ENCODE peak calls at places on chromosomes 13 and 19, in nine cellular contexts. L is HepG2, C is Panc1, S is HL-60, G is A549, P is K562, E is HCT116, I is SK-N-SH, D is GM12878. M is an unnamed sample.

GRCh38 chr19:51821921-51822716 is 27.2 kb downstream of the FPR3 start:
- DNase-seq in D (no peak), C (no peak), P (no peak), L (no peak), E (no peak), G (no peak), S (peak), I (no peak), M (no peak)

GRCh38 chr13:39023761-39024160 is 14.1 kb downstream of the PROSER1 start:
- DNase-seq in E (no peak), G (no peak), S (no peak), P (no peak), C (no peak), L (no peak), I (no peak), D (no peak), M (no peak)

GRCh38 chr19:30696514-30696913 is 324.3 kb downstream of the ZNF536 start:
- DNase-seq in I (peak), C (no peak), G (peak), L (no peak), E (no peak), D (no peak), S (no peak), P (peak), M (peak)

GRCh38 chr13:51047434-51048165 is 63.5 kb downstream of the C13orf42 start:
- DNase-seq in S (no peak), L (no peak), E (no peak), D (no peak), I (no peak), G (no peak), C (no peak), P (no peak), M (no peak)

GRCh38 chr13:34361528-34361927 is 543.6 kb downstream of the RFC3 start:
- DNase-seq in S (no peak), D (no peak), L (no peak), G (no peak), P (no peak), E (no peak), I (peak), C (no peak), M (no peak)

GRCh38 chr13:106700007-106700950 is 132.3 kb upstream of the ARGLU1 start:
- DNase-seq in D (no peak), I (no peak), G (no peak), C (no peak), S (no peak), L (no peak), P (no peak), E (no peak), M (no peak)

GRCh38 chr19:18254546-18255500 is 19.4 kb downstream of the IQCN start:
- DNase-seq in E (no peak), S (no peak), L (no peak), D (no peak), I (no peak), P (no peak), C (no peak), G (no peak), M (peak)

GRCh38 chr19:16537111-16537510 is 5.1 kb downstream of the CHERP start:
- DNase-seq in S (no peak), P (no peak), G (no peak), E (no peak), I (peak), C (no peak), L (no peak), D (no peak), M (no peak)

GRCh38 chr19:35336166-35336955 is 7.4 kb downstream of the CD22 start:
- DNase-seq in D (no peak), I (no peak), G (no peak), E (no peak), P (no peak), L (no peak), C (no peak), S (no peak), M (no peak)

GRCh38 chr19:53652476-53652875 is 20.7 kb downstream of the DPRX start:
- DNase-seq in P (no peak), I (no peak), C (no peak), S (no peak), G (no peak), E (no peak), D (no peak), L (no peak), M (no peak)

GRCh38 chr13:73059460-73060250 is 850 bp downstream of the KLF5 start:
- DNase-seq in L (peak), C (no peak), G (no peak), I (no peak), D (no peak), S (no peak), E (no peak), P (peak), M (peak)

GRCh38 chr19:55251296-55252081 is 7.3 kb downstream of the PPP6R1 start:
- DNase-seq in P (no peak), S (no peak), L (no peak), D (no peak), I (peak), G (no peak), E (no peak), C (no peak), M (no peak)

GRCh38 chr13:99926014-99926731 is 45.4 kb downstream of the ZIC5 start:
- DNase-seq in S (no peak), I (peak), L (no peak), E (peak), C (no peak), G (peak), P (no peak), D (no peak), M (no peak)

GRCh38 chr19:4581381-4582111 is 22.1 kb upstream of the SEMA6B start:
- DNase-seq in I (peak), L (no peak), P (peak), C (no peak), E (no peak), D (no peak), S (no peak), G (no peak), M (peak)

GRCh38 chr19:45451181-45451849 is 16.5 kb upstream of the FOSB start:
- DNase-seq in G (no peak), L (no peak), P (no peak), E (no peak), C (no peak), S (no peak), D (no peak), I (no peak), M (peak)

GRCh38 chr19:47231215-47232054 is 436 bp upstream of the BBC3 start:
- DNase-seq in D (peak), I (peak), L (peak), C (no peak), G (peak), E (no peak), S (no peak), P (peak), M (peak)

GRCh38 chr19:14775855-14776254 is 2.5 kb downstream of the ADGRE2 start:
- DNase-seq in C (no peak), L (no peak), I (no peak), G (no peak), S (peak), E (no peak), P (peak), D (no peak), M (peak)

GRCh38 chr13:23810842-23811241 is 78.4 kb downstream of the MIPEP start:
- DNase-seq in C (no peak), D (no peak), S (no peak), E (no peak), G (no peak), I (no peak), L (no peak), P (no peak), M (peak)

GRCh38 chr19:38134538-38135149 is 89.4 kb downstream of the DPF1 start:
- DNase-seq in L (peak), P (peak), G (peak), E (no peak), S (no peak), I (peak), C (peak), D (no peak), M (peak)

GRCh38 chr13:53200498-53201453 is 172.2 kb downstream of the OLFM4 start:
- DNase-seq in C (no peak), S (no peak), G (no peak), I (peak), P (no peak), L (no peak), E (no peak), D (no peak), M (peak)

GRCh38 chr13:101053694-101054093 is 362.6 kb downstream of the NALCN start:
- DNase-seq in D (no peak), L (no peak), S (no peak), C (no peak), E (no peak), P (no peak), I (no peak), G (no peak), M (no peak)

GRCh38 chr19:5997371-5997770 is 19.4 kb upstream of the RANBP3 start:
- DNase-seq in E (no peak), L (no peak), D (no peak), S (no peak), P (no peak), G (no peak), C (no peak), I (no peak), M (peak)
- TF ChIP-seq CTCF in E (peak), L (peak), D (no peak), S (no peak), P (no peak), G (no peak), C (no peak), I (peak), M (peak)

DNA sequence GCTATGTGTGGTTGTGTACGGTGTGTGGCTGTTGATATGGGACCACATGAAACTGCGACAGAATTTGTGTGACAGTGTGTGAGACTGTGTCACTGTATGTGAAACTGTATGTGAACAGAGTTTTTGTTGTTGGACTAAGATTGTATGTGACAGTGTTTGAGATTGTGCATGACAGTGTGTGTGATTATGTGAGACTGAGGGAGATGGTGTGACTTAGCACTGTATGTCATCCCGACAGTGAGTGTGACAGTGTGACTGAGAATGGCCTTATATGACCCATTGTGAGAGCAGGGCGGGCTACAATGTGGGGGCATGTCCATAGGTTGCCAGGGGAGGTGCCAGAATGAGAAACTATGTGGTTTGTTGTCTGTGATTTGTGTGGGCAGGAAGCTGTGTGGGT is 930 bp downstream of the ZNF583 start:
- DNase-seq in G (no peak), E (no peak), C (no peak), L (no peak), P (no peak), D (no peak), S (no peak), I (no peak), M (no peak)
- TF ChIP-seq REST in G (no peak), E (no peak), C (no peak), L (no peak), P (no peak), D (no peak), S (no peak), I (no peak), M (no peak)

DNA sequence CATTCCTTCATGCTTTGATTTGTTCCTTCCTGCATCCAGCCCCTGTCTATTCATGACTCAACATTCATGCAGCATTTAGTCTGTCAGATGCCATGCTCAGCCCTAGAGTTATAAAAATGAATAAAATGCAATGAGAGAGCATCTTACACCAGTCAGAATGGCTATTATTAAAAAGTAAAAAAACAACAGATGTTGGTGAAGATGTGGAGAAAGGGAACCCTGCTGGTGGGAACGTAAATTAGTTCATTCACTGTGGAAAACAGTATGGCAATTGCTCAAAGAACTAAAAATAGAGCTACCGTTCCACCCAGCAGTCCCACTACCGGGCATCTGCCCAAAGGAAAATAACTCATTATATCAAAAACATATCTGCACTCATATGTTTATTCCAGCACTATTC is 70.0 kb upstream of the GTF3A start:
- DNase-seq in L (no peak), I (no peak), C (no peak), G (no peak), E (no peak), S (no peak), D (no peak), P (no peak), M (no peak)
- TF ChIP-seq CTCF in L (no peak), I (no peak), C (no peak), G (no peak), E (peak), S (no peak), D (no peak), P (no peak), M (no peak)

DNA sequence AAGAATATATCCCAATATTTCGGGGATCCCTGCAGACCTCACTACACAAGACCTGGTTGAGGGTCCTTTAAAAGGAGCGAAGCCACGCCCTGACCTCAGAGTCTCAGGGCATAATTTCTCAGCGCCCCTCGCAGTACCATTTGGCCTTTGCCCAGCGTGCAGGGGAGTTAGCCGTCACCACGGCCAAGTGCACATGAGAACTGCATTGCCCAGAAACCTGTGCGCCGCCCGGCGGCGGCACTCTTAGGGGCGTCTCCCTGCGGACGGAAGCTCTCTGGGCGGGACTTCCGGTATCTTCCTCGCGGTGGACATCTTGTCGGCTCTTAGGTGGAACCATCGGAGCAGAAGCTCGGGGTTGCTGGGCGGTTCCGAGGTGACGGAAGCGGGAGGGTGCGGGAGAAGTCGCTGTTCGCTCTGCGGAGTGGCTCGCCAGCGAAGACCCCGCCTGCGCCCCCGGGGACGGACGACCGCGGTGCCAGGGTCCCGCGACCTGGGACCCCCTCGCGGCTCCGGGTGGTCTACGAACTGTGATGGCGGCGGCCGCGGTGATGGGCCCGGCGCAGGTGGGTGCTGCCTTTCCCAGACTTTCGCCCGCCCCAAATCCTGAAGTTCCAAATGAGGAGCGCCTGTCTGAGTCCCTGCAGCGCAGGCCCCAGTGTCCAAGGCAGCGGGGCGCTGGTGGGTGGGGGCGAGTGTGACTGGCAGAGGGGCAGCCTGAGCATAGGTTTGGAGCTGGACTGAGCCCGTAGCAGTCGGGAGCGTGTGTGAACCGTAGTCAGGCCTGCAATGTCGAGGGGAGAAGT is at the start of gene ZNF134:
- DNase-seq in L (peak), I (peak), E (peak), D (peak), G (peak), C (peak), S (peak), P (peak), M (peak)
- TF ChIP-seq REST in L (no peak), I (no peak), E (no peak), D (no peak), G (no peak), C (no peak), S (no peak), P (peak), M (no peak)

DNA sequence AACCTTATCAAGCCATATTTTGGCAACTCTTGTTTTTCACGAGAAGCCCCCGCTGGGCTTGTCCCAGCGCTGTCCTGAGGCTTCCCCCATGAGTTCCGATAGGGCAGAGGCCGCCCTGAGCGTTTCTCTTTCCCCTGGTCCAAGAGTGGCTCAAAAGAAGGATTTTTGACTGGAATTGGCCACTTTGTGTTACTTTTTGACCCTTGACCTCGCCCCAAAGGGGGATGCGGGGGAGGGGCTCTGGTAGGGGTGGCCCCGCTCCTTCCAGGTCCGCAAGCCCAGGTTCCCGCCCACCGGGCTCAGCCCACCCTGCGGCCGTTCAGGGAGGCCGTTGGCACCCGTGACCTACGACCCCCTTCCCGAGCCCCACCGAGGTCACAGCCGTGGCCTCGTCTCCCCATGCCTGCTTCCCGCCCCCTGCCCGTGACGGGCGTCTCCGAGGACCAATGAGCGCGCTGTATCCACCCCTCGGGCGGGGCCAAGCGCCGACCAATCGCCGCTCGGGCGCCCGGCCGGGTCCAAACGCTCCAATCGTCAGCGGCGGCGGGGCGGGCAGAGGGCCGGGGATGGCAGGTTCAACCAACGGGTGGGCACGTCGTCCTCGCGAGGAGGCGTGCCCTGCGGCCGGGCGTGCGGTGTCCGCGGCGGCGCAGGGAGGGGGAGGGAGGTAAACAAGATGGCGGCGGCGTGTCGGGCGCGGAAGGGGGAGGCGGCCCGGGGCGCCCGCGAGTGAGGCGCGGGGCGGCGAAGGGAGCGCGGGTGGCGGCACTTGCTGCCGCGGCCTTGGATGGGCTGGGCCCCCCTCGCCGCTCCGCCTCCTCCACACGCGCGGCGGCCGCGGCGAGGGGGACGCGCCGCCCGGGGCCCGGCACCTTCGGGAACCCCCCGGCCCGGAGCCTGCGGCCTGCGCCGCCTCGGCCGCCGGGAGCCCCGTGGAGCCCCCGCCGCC is at the start of gene STK11:
- DNase-seq in G (peak), E (peak), D (peak), S (peak), L (peak), C (no peak), I (peak), P (peak), M (peak)
- TF ChIP-seq CTCF in G (no peak), E (no peak), D (no peak), S (no peak), L (no peak), C (no peak), I (no peak), P (no peak), M (no peak)

GRCh38 chr13:43285891-43286602 is 262.7 kb downstream of the DNAJC15 start:
- DNase-seq in I (no peak), D (no peak), E (no peak), L (no peak), G (no peak), C (no peak), P (no peak), S (no peak), M (no peak)
- TF ChIP-seq REST in I (no peak), D (no peak), E (no peak), L (no peak), G (no peak), C (no peak), P (no peak), S (no peak), M (no peak)

GRCh38 chr19:49689133-49690072 is at the start of gene ADM5:
- DNase-seq in G (no peak), C (no peak), P (no peak), D (no peak), E (no peak), S (no peak), L (no peak), I (peak), M (peak)
- TF ChIP-seq CTCF in G (no peak), C (no peak), P (no peak), D (peak), E (peak), S (no peak), L (no peak), I (peak), M (peak)

M was measured in GM23338.